ENCODE peak calls at places on chromosomes 2 and 18, in seven cellular contexts. X is NT2/D1, A is HepG2, D is K562, G is H1, N is SK-N-SH, O is GM12878. R is an unnamed sample. For H3K9me3, the result is how much of the 10 kb centered on the place peaks cover.

GRCh38 chr2:67048314-67048713 is 348.8 kb upstream of the ETAA1 start:
- DNase-seq in G (no peak), D (no peak), X (no peak), A (no peak), O (no peak), N (no peak), R (no peak)

GRCh38 chr2:106115250-106115649 is 78.9 kb downstream of the UXS1 start:
- DNase-seq in A (peak), N (no peak), D (peak), O (no peak), X (no peak), G (no peak), R (peak)

GRCh38 chr2:218129756-218130155 is 3.9 kb downstream of the CXCR2 start:
- DNase-seq in N (no peak), A (no peak), D (no peak), G (no peak), X (no peak), O (no peak), R (no peak)

GRCh38 chr2:143264851-143265250 is 135.6 kb downstream of the ARHGAP15 start:
- DNase-seq in A (no peak), N (no peak), O (no peak), D (no peak), X (no peak), G (no peak), R (no peak)

GRCh38 chr2:102193074-102193473 is 6.3 kb downstream of the IL1RL2 start:
- DNase-seq in N (no peak), D (no peak), X (no peak), O (no peak), G (no peak), A (no peak), R (no peak)

GRCh38 chr2:159209341-159210306 is 76.9 kb downstream of the WDSUB1 start:
- DNase-seq in N (no peak), O (peak), D (no peak), G (no peak), X (no peak), A (no peak), R (no peak)

GRCh38 chr18:54127759-54128378 is 96.6 kb downstream of the MBD2 start:
- DNase-seq in G (peak), O (no peak), X (peak), N (peak), D (peak), A (peak), R (peak)

GRCh38 chr18:8229786-8230185 is 379.5 kb upstream of the RAB12 start:
- DNase-seq in N (no peak), X (no peak), D (no peak), G (no peak), O (no peak), A (no peak), R (no peak)

GRCh38 chr18:11553098-11553940 is 56.1 kb upstream of the SLC35G4 start:
- DNase-seq in O (no peak), X (peak), D (peak), G (peak), A (peak), N (peak), R (peak)

GRCh38 chr2:63769915-63770314 is 71.8 kb upstream of the UGP2 start:
- DNase-seq in G (no peak), N (no peak), D (no peak), O (no peak), A (no peak), X (no peak), R (no peak)

GRCh38 chr18:80022613-80023012 is 11.6 kb upstream of the RBFA start:
- DNase-seq in D (no peak), A (no peak), N (no peak), X (no peak), G (no peak), O (no peak), R (peak)
- H3K9me3 ChIP-seq in D (under half), A (half or more), N (under half), X (half or more), G (half or more), O (under half), R (under half)

DNA sequence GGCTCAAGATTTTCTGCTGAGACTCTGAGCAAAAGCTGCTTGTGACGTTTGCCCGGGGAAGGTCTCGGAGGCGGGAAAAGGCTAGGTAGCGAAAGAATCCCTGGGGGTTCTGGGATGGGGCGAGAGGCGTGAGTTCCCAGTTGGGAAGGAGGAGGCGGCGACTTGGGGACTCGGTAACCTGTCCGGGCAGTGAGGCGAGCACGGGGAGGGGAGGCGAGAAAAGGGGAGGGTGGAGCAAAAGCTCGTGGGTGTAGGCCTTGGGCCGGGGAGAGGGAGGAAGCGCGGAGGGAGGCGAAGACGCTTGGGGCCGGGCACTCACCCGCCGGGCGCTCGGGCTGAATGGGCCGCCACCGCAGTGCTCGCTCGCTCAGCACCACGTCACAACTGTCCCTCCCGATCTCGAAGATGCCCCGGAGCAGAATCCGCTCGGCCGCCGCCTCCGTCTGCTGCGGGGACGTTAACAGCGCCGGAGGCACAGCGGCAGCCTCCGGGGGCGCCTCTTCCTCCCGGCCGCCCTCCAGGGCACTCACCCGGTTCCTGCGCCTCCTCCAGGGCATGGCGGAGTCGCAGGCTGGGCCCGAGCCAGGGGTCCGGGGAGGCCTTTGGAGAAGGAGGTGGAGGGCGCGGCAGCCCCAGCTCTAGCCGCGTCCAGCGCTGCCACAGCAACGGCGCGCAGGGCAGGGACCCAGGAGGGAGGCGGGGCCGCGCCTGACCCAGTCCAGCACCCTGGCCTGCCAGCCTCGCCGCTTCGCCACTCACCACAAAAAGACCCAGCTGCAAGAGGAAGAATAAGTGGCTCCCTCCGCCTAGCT is at the start of gene CERKL:
- DNase-seq in A (no peak), X (peak), N (peak), D (no peak), O (no peak), G (peak), R (peak)
- TF ChIP-seq YY1 in A (no peak), X (no peak), N (no peak), D (no peak), O (no peak), G (peak), R (no peak)

DNA sequence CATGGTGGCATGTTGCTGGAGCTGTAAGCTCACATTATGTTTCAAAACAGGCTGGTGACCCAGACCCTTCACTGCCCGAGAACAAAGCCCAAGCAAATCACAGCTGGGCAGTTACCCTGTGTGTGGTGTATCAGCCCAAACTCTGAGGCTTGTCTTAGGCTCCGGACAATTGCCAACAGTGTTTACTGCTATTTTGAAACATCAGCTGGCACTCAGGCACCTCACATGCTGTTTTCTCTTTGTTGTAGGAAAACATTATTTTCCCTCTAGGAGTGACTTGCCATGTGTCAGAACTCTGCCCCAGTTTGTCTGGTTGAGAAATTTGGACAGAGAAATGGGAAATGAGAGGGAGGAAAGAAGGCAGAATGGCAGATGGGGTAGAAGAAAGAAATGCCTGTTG is 237.6 kb upstream of the APCDD1 start:
- DNase-seq in D (no peak), G (no peak), X (no peak), A (no peak), O (no peak), N (no peak), R (no peak)
- H3K9me3 ChIP-seq in D (under half), G (under half), X (under half), A (under half), O (under half), N (under half), R (under half)

GRCh38 chr2:133342283-133342895 is 225.9 kb downstream of the NCKAP5 start:
- DNase-seq in A (no peak), O (no peak), D (no peak), X (peak), G (no peak), N (no peak), R (no peak)
- TF ChIP-seq YY1 in A (no peak), O (no peak), D (no peak), X (no peak), G (no peak), N (no peak), R (no peak)

GRCh38 chr2:40380036-40380435 is 71.9 kb downstream of the SLC8A1 start:
- DNase-seq in X (no peak), D (no peak), N (no peak), G (no peak), O (no peak), A (no peak), R (no peak)
- H3K9me3 ChIP-seq in X (under half), D (under half), N (under half), G (under half), O (under half), A (under half), R (under half)

GRCh38 chr2:228999326-228999725 is 271.8 kb downstream of the PID1 start:
- DNase-seq in D (no peak), G (no peak), A (no peak), O (no peak), X (no peak), N (no peak), R (no peak)

GRCh38 chr2:229001196-229001595 is 269.9 kb downstream of the PID1 start:
- DNase-seq in A (no peak), O (no peak), X (no peak), D (no peak), N (no peak), G (no peak), R (no peak)

GRCh38 chr2:229003256-229003655 is 267.8 kb downstream of the PID1 start:
- DNase-seq in N (no peak), X (no peak), O (no peak), G (no peak), A (no peak), D (no peak), R (no peak)
- TF ChIP-seq YY1 in N (no peak), X (no peak), O (no peak), G (no peak), A (no peak), D (no peak), R (no peak)

GRCh38 chr2:229586746-229587705 is 127.3 kb downstream of the DNER start:
- DNase-seq in D (peak), G (peak), N (peak), A (peak), X (peak), O (no peak), R (peak)
- H3K9me3 ChIP-seq in D (under half), G (under half), N (under half), A (under half), X (under half), O (under half), R (under half)

GRCh38 chr18:47895565-47896250 is 34.8 kb downstream of the SMAD2 start:
- DNase-seq in A (peak), G (no peak), D (no peak), N (no peak), O (no peak), X (no peak), R (no peak)

GRCh38 chr18:47901624-47902362 is 28.7 kb downstream of the SMAD2 start:
- DNase-seq in A (no peak), N (no peak), O (peak), X (no peak), G (no peak), D (no peak), R (no peak)

GRCh38 chr18:47899107-47899840 is 31.2 kb downstream of the SMAD2 start:
- DNase-seq in G (no peak), N (no peak), D (no peak), A (no peak), X (no peak), O (no peak), R (no peak)

GRCh38 chr18:47898696-47899095 is 31.8 kb downstream of the SMAD2 start:
- DNase-seq in G (no peak), N (no peak), X (no peak), A (peak), O (no peak), D (no peak), R (no peak)

DNA sequence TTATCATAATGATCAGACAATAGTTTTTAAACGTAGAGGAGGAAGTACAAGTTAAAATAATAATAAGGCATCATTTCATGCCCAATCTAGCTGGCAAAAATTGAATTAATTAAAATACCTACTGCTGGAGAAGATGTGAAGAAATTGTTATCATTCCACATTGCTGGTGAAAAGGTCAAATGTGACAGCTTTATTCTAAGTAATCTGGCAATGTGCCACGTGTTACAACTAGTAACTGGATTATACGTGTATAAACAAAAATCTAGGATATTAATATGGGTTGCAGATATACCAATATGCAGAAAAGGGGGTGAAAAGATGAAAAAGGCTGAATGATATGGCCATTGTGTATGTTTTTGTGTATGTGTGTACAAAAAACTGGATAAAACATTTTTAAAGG is 32.4 kb downstream of the SMAD2 start:
- DNase-seq in O (no peak), D (no peak), X (no peak), N (no peak), A (no peak), G (no peak), R (no peak)
- TF ChIP-seq YY1 in O (no peak), D (no peak), X (no peak), N (no peak), A (no peak), G (no peak), R (no peak)

GRCh38 chr18:79889569-79889968 is 61.9 kb downstream of the SLC66A2 start:
- DNase-seq in N (no peak), G (no peak), X (no peak), D (no peak), O (no peak), A (peak), R (no peak)
- H3K9me3 ChIP-seq in N (under half), G (under half), X (under half), D (under half), O (under half), A (under half), R (under half)

GRCh38 chr2:111966241-111966640 is 67.8 kb downstream of the MERTK start:
- DNase-seq in G (no peak), N (no peak), O (no peak), X (no peak), D (no peak), A (no peak), R (no peak)
- TF ChIP-seq YY1 in G (no peak), N (no peak), O (no peak), X (no peak), D (no peak), A (no peak), R (no peak)